ENCODE peak calls at places on chromosomes 5 and 9, in six cellular contexts. M is A549, W is K562, C is endothelial cell of umbilical vein, A is NB4, Z is HepG2. X is an unnamed sample.

GRCh38 chr5:119340597-119341218 is 15.1 kb upstream of the TNFAIP8 start:
- DNase-seq in A (peak; percentile 96), W (peak; percentile 43), M (no peak), C (no peak), Z (no peak), X (peak; percentile 91)

GRCh38 chr9:137069508-137070071 is 767 bp downstream of the SAPCD2 start:
- DNase-seq in W (no peak), A (peak; percentile 39), M (no peak), Z (no peak), C (no peak), X (no peak)

GRCh38 chr9:99190597-99191283 is 31.0 kb downstream of the ALG2 start:
- DNase-seq in M (no peak), Z (no peak), A (no peak), C (no peak), W (no peak), X (no peak)

GRCh38 chr9:7298123-7298522 is 501.5 kb downstream of the DMAC1 start:
- DNase-seq in A (peak; percentile 33), Z (no peak), C (no peak), M (no peak), W (no peak), X (peak; percentile 92)

GRCh38 chr5:158484968-158485367 is 614.7 kb downstream of the EBF1 start:
- DNase-seq in W (no peak), C (no peak), Z (no peak), M (no peak), A (no peak), X (no peak)

GRCh38 chr5:120817044-120817985 is 353.2 kb downstream of the PRR16 start:
- DNase-seq in Z (no peak), C (peak; percentile 17), A (peak; percentile 19), M (no peak), W (no peak), X (no peak)

GRCh38 chr5:110663525-110663924 is 62.9 kb downstream of the TMEM232 start:
- DNase-seq in C (no peak), Z (no peak), M (no peak), W (no peak), A (peak; percentile 14), X (no peak)

GRCh38 chr5:176180339-176180738 is 57.9 kb upstream of the SIMC1 start:
- DNase-seq in C (no peak), M (no peak), Z (no peak), W (no peak), A (no peak), X (no peak)

GRCh38 chr9:129835860-129836223 is 584 bp downstream of the USP20 start:
- DNase-seq in C (peak; percentile 22), Z (no peak), W (no peak), M (peak; percentile 17), A (no peak), X (no peak)

GRCh38 chr5:136439367-136439766 is 74.0 kb upstream of the TRPC7 start:
- DNase-seq in M (no peak), A (no peak), Z (no peak), C (no peak), W (no peak), X (no peak)

GRCh38 chr5:69138796-69139195 is 28.2 kb upstream of the CCNB1 start:
- DNase-seq in C (no peak), W (no peak), M (no peak), A (no peak), Z (no peak), X (no peak)

GRCh38 chr5:6574111-6574510 is 58.7 kb downstream of the NSUN2 start:
- DNase-seq in C (no peak), Z (no peak), W (no peak), A (no peak), M (no peak), X (no peak)

GRCh38 chr9:97529363-97530076 is 28.1 kb downstream of the TMOD1 start:
- DNase-seq in C (no peak), Z (no peak), W (peak; percentile 22), A (peak; percentile 22), M (peak; percentile 36), X (peak; percentile 78)

GRCh38 chr5:72815580-72816296 is 723 bp upstream of the TNPO1 start:
- DNase-seq in M (peak; percentile 30), W (no peak), A (no peak), Z (no peak), C (no peak), X (no peak)

GRCh38 chr5:157166494-157167218 is 592 bp upstream of the GARIN3 start:
- DNase-seq in C (no peak), A (no peak), W (no peak), M (no peak), Z (no peak), X (no peak)

GRCh38 chr5:15645376-15645775 is 145.4 kb downstream of the FBXL7 start:
- DNase-seq in C (peak; percentile 74), A (no peak), Z (no peak), M (no peak), W (no peak), X (no peak)

GRCh38 chr9:87640385-87640795 is 85.5 kb upstream of the CTSL start:
- DNase-seq in M (no peak), Z (no peak), W (no peak), A (no peak), C (peak; percentile 97), X (no peak)

GRCh38 chr5:165138261-165138660 is 1632.8 kb downstream of the MAT2B start:
- DNase-seq in M (no peak), W (no peak), A (no peak), C (no peak), Z (no peak), X (no peak)

GRCh38 chr5:72378636-72379289 is 58.6 kb downstream of the PTCD2 start:
- DNase-seq in W (peak; percentile 40), C (peak; percentile 96), Z (no peak), A (no peak), M (peak; percentile 54), X (no peak)

GRCh38 chr5:95969646-95970358 is 8.2 kb upstream of the ELL2 start:
- DNase-seq in Z (peak; percentile 95), A (peak; percentile 68), M (no peak), W (no peak), C (no peak), X (no peak)

GRCh38 chr9:120655005-120655622 is 59.2 kb downstream of the MEGF9 start:
- DNase-seq in C (no peak), M (no peak), Z (no peak), A (peak; percentile 6), W (no peak), X (no peak)

GRCh38 chr5:137730331-137730730 is 5.6 kb downstream of the KLHL3 start:
- DNase-seq in M (no peak), Z (no peak), C (no peak), A (no peak), W (no peak), X (no peak)

GRCh38 chr5:155017610-155018009 is 4.1 kb downstream of the KIF4B start:
- DNase-seq in Z (no peak), W (no peak), C (no peak), A (peak; percentile 8), M (no peak), X (no peak)

DNA sequence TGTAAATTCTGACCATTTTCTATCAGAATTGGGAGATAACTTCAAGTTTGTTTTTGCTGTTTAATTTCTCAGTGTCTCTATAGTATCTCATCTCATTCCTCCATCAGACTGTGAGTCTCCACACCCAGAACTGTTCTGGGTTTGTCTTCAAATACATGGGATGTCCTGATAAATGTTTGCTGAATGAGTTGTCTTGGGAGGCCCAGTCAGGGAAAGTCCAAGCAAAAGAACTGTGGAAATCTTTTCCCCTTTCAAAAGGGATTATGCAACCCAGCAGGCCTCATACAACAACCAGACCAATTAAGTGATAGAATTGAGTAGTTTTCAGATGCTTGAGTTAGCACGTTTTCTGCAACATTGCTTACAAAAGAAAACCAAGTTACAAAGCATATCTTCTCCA is 324.4 kb downstream of the BRINP1 start:
- DNase-seq in M (no peak), C (no peak), Z (no peak), W (no peak), A (no peak), X (no peak)
- TF ChIP-seq MYC in M (no peak), C (no peak), Z (no peak), W (no peak), A (no peak), X (no peak)

DNA sequence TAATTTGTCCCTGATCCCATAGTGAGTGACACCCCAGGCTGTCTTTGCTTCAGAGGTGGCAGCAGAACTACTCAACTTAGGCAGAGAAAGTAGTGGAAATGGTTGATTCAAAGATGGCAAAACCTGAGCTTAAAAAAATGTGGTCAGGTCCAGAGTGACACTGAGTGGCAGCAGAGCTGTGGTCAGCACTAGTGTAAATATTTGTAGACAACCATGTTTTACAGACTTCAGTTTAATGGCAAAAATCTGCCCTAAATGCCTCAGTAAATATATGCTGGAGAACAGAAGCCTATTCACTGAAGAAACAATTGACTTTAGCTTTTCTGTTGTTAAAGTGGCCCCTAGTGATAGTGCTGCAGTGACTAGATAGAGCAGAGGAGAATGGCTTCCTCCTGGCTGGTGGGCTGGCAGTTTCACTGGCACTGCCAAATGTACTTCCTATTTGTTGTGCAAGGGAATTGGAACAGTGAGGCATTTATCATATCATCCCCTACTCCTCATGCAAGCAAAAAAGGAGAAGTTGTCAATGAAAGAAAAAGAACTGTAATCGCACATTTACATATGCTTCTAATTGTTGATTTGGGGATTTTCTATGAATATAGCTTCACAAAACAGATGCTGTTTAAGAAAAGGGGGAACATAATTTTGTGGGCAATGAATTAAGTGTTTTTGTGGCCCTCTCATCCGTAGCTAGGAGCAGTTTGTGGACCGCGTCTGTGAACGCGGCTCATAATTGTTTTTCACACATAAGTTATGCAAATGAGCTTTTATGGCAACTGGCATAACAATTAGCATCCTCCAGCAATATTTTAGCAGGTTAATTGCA is 12.0 kb downstream of the PBX3 start:
- DNase-seq in C (peak; percentile 4), M (no peak), A (peak; percentile 90), Z (peak; percentile 93), W (no peak), X (no peak)
- TF ChIP-seq MYC in C (no peak), M (no peak), A (no peak), Z (no peak), W (no peak), X (no peak)

DNA sequence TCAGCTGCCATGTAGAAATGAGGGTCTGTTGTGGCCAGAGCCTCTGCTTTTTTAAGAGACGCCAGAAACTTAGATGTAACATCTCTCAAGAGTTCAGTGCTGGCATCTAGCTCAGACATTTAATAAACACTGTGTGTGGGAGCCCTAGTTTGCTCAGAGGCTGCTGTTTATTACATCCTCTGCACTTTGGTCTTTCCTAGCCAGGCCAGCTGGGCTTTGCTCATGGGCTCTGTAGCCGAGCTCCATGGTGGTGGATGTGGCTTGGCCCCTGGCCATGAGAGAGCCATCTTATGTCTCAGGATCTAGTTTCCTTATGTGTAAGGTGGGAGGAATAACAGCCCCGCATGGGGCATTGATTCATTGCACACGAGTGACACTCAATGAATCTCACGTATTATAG is 30.0 kb downstream of the ARHGEF37 start:
- DNase-seq in A (no peak), Z (peak; percentile 66), C (no peak), M (no peak), W (no peak), X (no peak)
- TF ChIP-seq MYC in A (no peak), Z (no peak), C (no peak), M (no peak), W (no peak), X (no peak)

DNA sequence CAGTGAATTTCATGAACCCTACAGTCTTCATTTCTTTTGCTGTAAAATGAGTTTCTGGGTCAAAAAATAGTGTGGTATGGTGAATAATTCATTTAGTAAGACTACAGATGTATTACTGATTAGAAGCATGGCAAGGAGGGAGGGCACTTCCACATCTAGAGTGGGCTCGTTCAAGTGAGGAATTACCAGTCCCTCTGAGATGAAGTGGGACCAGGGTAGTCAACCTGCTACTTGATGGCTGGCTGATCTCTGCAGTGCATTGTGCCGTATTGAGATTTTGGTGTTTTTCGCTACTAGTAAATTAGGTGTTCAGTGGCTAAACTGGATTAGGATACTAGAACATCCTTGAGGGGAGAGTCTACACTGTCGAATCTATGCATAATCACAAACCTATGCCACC is 10.8 kb downstream of the CDC37L1 start:
- DNase-seq in A (no peak), Z (no peak), W (no peak), M (no peak), C (no peak), X (no peak)
- TF ChIP-seq MYC in A (no peak), Z (no peak), W (no peak), M (no peak), C (no peak), X (no peak)

GRCh38 chr5:163770625-163771024 is 265.2 kb downstream of the MAT2B start:
- DNase-seq in A (no peak), C (peak; percentile 35), Z (no peak), W (no peak), M (no peak), X (no peak)
- TF ChIP-seq MYC in A (no peak), C (no peak), Z (no peak), W (no peak), M (no peak), X (no peak)